ENCODE peak calls at places on chromosome 15, in ten cellular contexts. U, V, T, Z, A, D, N, J, P and O are unnamed samples. For H3K4me1, the result is how much of the 10 kb centered on the place peaks cover.

GRCh38 chr15:96535148-96535547 is 204.6 kb downstream of the NR2F2 start:
- DNase-seq in U (no peak), V (no peak), T (no peak), Z (no peak), A (no peak), D (no peak), N (no peak), J (no peak), P (no peak), O (no peak)

GRCh38 chr15:40952301-40952900 is 870 bp upstream of the CHAC1 start:
- DNase-seq in U (no peak), V (no peak), T (no peak), Z (peak), A (no peak), D (no peak), N (no peak), J (no peak), P (no peak), O (no peak)

GRCh38 chr15:99706557-99707303 is 26.5 kb downstream of the LYSMD4 start:
- DNase-seq in U (no peak), V (no peak), T (no peak), Z (no peak), A (no peak), D (no peak), N (no peak), J (no peak), P (no peak), O (no peak)

GRCh38 chr15:80272987-80273386 is 21.0 kb upstream of the CTXND1 start:
- DNase-seq in U (no peak), V (no peak), T (no peak), Z (no peak), A (no peak), D (no peak), N (no peak), J (no peak), P (no peak), O (no peak)

GRCh38 chr15:47300035-47300434 is 417.3 kb upstream of the SEMA6D start:
- DNase-seq in U (no peak), V (no peak), T (no peak), Z (no peak), A (no peak), D (no peak), N (no peak), J (no peak), P (no peak), O (no peak)

GRCh38 chr15:65927545-65927944 is 58.3 kb downstream of the RAB11A start:
- DNase-seq in U (no peak), V (no peak), T (no peak), Z (no peak), A (no peak), D (peak), N (no peak), J (no peak), P (no peak), O (no peak)

GRCh38 chr15:74322558-74323180 is 44.8 kb downstream of the CYP11A1 start:
- DNase-seq in U (peak), V (peak), T (peak), Z (peak), A (peak), D (peak), N (peak), J (peak), P (peak), O (no peak)

GRCh38 chr15:69092159-69092558 is 68.3 kb upstream of the GLCE start:
- DNase-seq in U (no peak), V (no peak), T (no peak), Z (no peak), A (no peak), D (peak), N (no peak), J (no peak), P (peak), O (no peak)

GRCh38 chr15:37016287-37016686 is 84.1 kb downstream of the MEIS2 start:
- DNase-seq in U (no peak), V (no peak), T (no peak), Z (no peak), A (peak), D (no peak), N (peak), J (no peak), P (no peak), O (peak)

GRCh38 chr15:68578960-68579935 is at the start of gene CORO2B:
- DNase-seq in U (peak), V (no peak), T (peak), Z (no peak), A (peak), D (peak), N (peak), J (peak), P (no peak), O (no peak)

GRCh38 chr15:60795889-60796288 is 316.9 kb upstream of the ICE2 start:
- DNase-seq in U (no peak), V (no peak), T (no peak), Z (no peak), A (no peak), D (no peak), N (no peak), J (no peak), P (no peak), O (no peak)

GRCh38 chr15:38671675-38672141 is 107.1 kb upstream of the RASGRP1 start:
- DNase-seq in U (no peak), V (no peak), T (no peak), Z (no peak), A (no peak), D (no peak), N (no peak), J (peak), P (no peak), O (no peak)

GRCh38 chr15:99502182-99502581 is 63.6 kb upstream of the MEF2A start:
- DNase-seq in U (no peak), V (no peak), T (no peak), Z (no peak), A (no peak), D (no peak), N (no peak), J (peak), P (no peak), O (no peak)

GRCh38 chr15:60038111-60038521 is 34.0 kb downstream of the FOXB1 start:
- DNase-seq in U (no peak), V (no peak), T (no peak), Z (no peak), A (no peak), D (no peak), N (no peak), J (no peak), P (no peak), O (no peak)

GRCh38 chr15:84669726-84670125 is 11.7 kb upstream of the NMB start:
- DNase-seq in U (no peak), V (no peak), T (no peak), Z (no peak), A (no peak), D (no peak), N (no peak), J (peak), P (no peak), O (no peak)

GRCh38 chr15:34616613-34617012 is 33.2 kb upstream of the GOLGA8B start:
- DNase-seq in U (peak), V (no peak), T (no peak), Z (no peak), A (no peak), D (peak), N (peak), J (no peak), P (peak), O (no peak)

GRCh38 chr15:96374494-96374893 is 44.0 kb downstream of the NR2F2 start:
- DNase-seq in U (no peak), V (no peak), T (no peak), Z (no peak), A (no peak), D (no peak), N (no peak), J (no peak), P (no peak), O (no peak)

GRCh38 chr15:77104155-77104554 is 33.2 kb upstream of the TSPAN3 start:
- DNase-seq in U (no peak), V (no peak), T (peak), Z (no peak), A (peak), D (no peak), N (peak), J (no peak), P (peak), O (no peak)

GRCh38 chr15:20341901-20342605 is 199.5 kb downstream of the GOLGA6L6 start:
- DNase-seq in U (peak), V (no peak), T (peak), Z (peak), A (peak), D (peak), N (peak), J (peak), P (peak), O (no peak)

GRCh38 chr15:90644946-90645725 is 72.0 kb upstream of the BLM start:
- DNase-seq in U (no peak), V (no peak), T (no peak), Z (no peak), A (no peak), D (no peak), N (no peak), J (peak), P (no peak), O (no peak)

GRCh38 chr15:31740203-31740602 is 290.1 kb upstream of the CHRNA7 start:
- DNase-seq in U (no peak), V (no peak), T (no peak), Z (no peak), A (no peak), D (peak), N (no peak), J (no peak), P (no peak), O (no peak)

GRCh38 chr15:70050447-70050846 is 47.3 kb downstream of the TLE3 start:
- DNase-seq in U (no peak), V (no peak), T (no peak), Z (no peak), A (peak), D (no peak), N (no peak), J (no peak), P (no peak), O (no peak)

GRCh38 chr15:87362531-87362930 is 894.0 kb downstream of the NTRK3 start:
- DNase-seq in U (no peak), V (no peak), T (no peak), Z (no peak), A (no peak), D (no peak), N (no peak), J (no peak), P (no peak), O (no peak)

GRCh38 chr15:91099616-91100560 is at the start of gene SV2B:
- DNase-seq in U (no peak), V (peak), T (peak), Z (peak), A (no peak), D (peak), N (peak), J (peak), P (peak), O (no peak)

GRCh38 chr15:22881739-22882440 is 43.4 kb downstream of the NIPA2 start:
- DNase-seq in U (no peak), V (no peak), T (no peak), Z (no peak), A (no peak), D (no peak), N (no peak), J (no peak), P (no peak), O (no peak)

GRCh38 chr15:36942248-36942827 is 158.0 kb downstream of the MEIS2 start:
- DNase-seq in U (no peak), V (no peak), T (no peak), Z (no peak), A (no peak), D (no peak), N (no peak), J (no peak), P (no peak), O (no peak)

GRCh38 chr15:70120109-70120508 is 22.4 kb upstream of the TLE3 start:
- DNase-seq in U (no peak), V (no peak), T (no peak), Z (no peak), A (no peak), D (no peak), N (no peak), J (no peak), P (no peak), O (no peak)

GRCh38 chr15:78989701-78990248 is 44.9 kb upstream of the CTSH start:
- DNase-seq in U (no peak), V (no peak), T (no peak), Z (peak), A (no peak), D (no peak), N (no peak), J (no peak), P (no peak), O (no peak)

GRCh38 chr15:91435108-91435507 is 335.1 kb downstream of the SV2B start:
- DNase-seq in U (no peak), V (no peak), T (no peak), Z (no peak), A (no peak), D (no peak), N (no peak), J (no peak), P (no peak), O (no peak)

GRCh38 chr15:36903922-36904479 is 196.3 kb downstream of the MEIS2 start:
- DNase-seq in U (no peak), V (no peak), T (no peak), Z (no peak), A (no peak), D (no peak), N (no peak), J (no peak), P (no peak), O (no peak)

GRCh38 chr15:31840849-31841476 is 189.4 kb upstream of the CHRNA7 start:
- DNase-seq in U (no peak), V (no peak), T (no peak), Z (no peak), A (no peak), D (no peak), N (peak), J (no peak), P (no peak), O (no peak)

GRCh38 chr15:48862705-48863104 is 15.2 kb upstream of the EID1 start:
- DNase-seq in U (no peak), V (no peak), T (no peak), Z (no peak), A (no peak), D (no peak), N (no peak), J (no peak), P (no peak), O (no peak)

GRCh38 chr15:90818251-90819210 is 49.9 kb upstream of the FURIN start:
- DNase-seq in U (peak), V (no peak), T (no peak), Z (peak), A (no peak), D (no peak), N (no peak), J (no peak), P (no peak), O (no peak)

GRCh38 chr15:64774556-64775523 is 549 bp downstream of the RBPMS2 start:
- DNase-seq in U (peak), V (no peak), T (no peak), Z (no peak), A (peak), D (peak), N (peak), J (peak), P (peak), O (no peak)

GRCh38 chr15:42102646-42103235 is 8.4 kb upstream of the PLA2G4D start:
- DNase-seq in U (no peak), V (no peak), T (no peak), Z (peak), A (no peak), D (no peak), N (no peak), J (no peak), P (peak), O (no peak)

GRCh38 chr15:22930782-22931484 is 49.2 kb downstream of the CYFIP1 start:
- DNase-seq in U (no peak), V (no peak), T (no peak), Z (peak), A (no peak), D (no peak), N (peak), J (no peak), P (no peak), O (no peak)

GRCh38 chr15:60844431-60845174 is 365.7 kb upstream of the ICE2 start:
- DNase-seq in U (no peak), V (peak), T (no peak), Z (no peak), A (no peak), D (no peak), N (no peak), J (peak), P (no peak), O (no peak)

DNA sequence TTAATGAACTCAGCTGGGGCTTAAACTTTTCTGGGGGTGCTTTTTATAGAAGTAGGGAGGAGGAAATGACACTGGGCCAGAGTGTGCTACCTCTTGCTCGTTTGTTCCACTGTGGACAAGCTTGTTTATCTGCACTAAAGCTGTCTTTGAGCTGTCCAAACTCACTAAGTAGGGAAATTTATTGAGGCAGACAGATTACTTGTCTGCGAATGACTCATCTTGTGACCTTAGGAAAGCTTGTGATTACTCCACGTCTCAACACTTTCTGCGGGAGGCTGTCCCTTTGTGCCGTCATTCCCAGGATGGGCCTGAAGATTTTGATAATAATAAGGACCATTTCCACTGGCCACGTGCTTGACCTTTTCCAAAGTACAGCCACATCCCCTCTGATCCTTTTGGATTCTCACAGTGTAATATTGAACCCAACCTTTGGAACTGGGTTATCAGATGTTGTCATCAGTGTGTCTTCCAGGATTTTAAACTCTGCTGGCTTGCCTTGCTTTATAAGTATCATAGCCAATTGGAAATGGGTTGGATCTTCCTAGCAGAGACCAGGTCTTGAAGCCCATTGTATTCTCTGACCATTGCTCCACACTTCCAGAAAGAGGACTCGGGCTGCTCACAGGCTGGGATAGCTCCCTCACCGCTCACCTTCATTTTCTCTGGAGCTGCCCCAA is 84.7 kb downstream of the AGBL1 start:
- DNase-seq in U (no peak), V (no peak), T (peak), Z (no peak), A (peak), D (no peak), N (no peak), J (no peak), P (no peak), O (no peak)
- H3K27ac ChIP-seq in U (no peak), V (no peak), T (no peak), Z (no peak), A (peak), D (no peak), N (peak), J (no peak), P (no peak), O (no peak)

GRCh38 chr15:98123297-98123696 is 162.8 kb downstream of the ARRDC4 start:
- DNase-seq in U (no peak), V (no peak), T (no peak), Z (no peak), A (no peak), D (no peak), N (no peak), J (no peak), P (no peak), O (no peak)
- H3K4me1 ChIP-seq in U (under half), V (under half), T (under half), Z (under half), A (under half), D (under half), N (under half), J (under half), P (under half), O (under half)

GRCh38 chr15:55222588-55222987 is 25.8 kb upstream of the RSL24D1 start:
- DNase-seq in U (no peak), V (no peak), T (no peak), Z (no peak), A (no peak), D (no peak), N (no peak), J (no peak), P (no peak), O (no peak)
- H3K27ac ChIP-seq in U (no peak), V (no peak), T (no peak), Z (peak), A (no peak), D (no peak), N (no peak), J (no peak), P (no peak), O (no peak)

DNA sequence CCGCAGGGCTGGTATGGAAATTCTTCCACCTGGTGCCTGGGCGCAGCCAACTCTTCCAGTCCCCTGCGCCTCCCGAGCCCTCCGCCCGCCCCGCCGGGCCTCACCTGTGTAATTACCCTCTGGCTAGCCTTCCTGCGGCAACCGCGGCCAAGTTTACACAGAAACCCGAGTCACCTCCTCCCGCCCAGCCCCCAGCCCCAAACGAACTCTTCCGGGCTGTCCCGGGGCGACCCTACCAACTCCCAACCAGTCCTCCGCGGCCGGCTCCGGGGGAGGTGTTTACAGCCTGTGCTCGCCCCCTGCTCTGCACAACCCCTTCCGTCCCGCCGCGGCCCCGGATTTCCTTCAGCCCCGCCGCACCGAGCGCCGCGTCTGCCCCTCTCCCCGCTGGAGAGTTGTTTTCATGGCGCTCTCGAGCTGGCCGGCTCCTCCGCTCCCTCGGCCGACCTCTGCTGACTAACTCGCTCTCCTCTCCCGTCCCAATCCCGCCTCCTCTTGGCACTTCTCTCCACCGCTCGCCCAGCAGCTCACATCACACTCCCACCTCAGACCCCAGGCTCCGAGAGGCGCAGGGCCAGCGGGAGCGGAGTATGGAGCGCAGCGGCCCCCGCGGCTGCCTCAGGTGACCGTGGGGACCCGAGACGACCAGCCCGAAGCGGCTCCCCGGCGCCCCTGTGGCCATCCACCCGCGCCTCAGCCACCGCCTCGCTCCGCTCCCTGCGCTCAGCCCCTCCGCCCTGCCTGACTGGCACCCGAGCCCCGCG is 538 bp downstream of the ATOSA start:
- DNase-seq in U (peak), V (peak), T (peak), Z (peak), A (peak), D (peak), N (peak), J (peak), P (peak), O (peak)
- H3K4me1 ChIP-seq in U (under half), V (half or more), T (under half), Z (half or more), A (under half), D (under half), N (half or more), J (under half), P (under half), O (under half)

GRCh38 chr15:101448336-101448735 is 41.2 kb downstream of the PCSK6 start:
- DNase-seq in U (no peak), V (no peak), T (no peak), Z (no peak), A (no peak), D (no peak), N (no peak), J (no peak), P (no peak), O (no peak)

GRCh38 chr15:101447561-101448071 is 41.9 kb downstream of the PCSK6 start:
- DNase-seq in U (no peak), V (no peak), T (no peak), Z (peak), A (no peak), D (no peak), N (no peak), J (no peak), P (no peak), O (no peak)

GRCh38 chr15:101445562-101446526 is 43.7 kb downstream of the PCSK6 start:
- DNase-seq in U (peak), V (no peak), T (no peak), Z (peak), A (no peak), D (peak), N (peak), J (no peak), P (peak), O (no peak)

GRCh38 chr15:101446527-101447167 is 42.9 kb downstream of the PCSK6 start:
- DNase-seq in U (no peak), V (no peak), T (no peak), Z (no peak), A (no peak), D (no peak), N (no peak), J (no peak), P (no peak), O (no peak)

GRCh38 chr15:101447168-101447533 is 42.4 kb downstream of the PCSK6 start:
- DNase-seq in U (no peak), V (no peak), T (no peak), Z (peak), A (no peak), D (no peak), N (no peak), J (no peak), P (no peak), O (no peak)
- H3K27ac ChIP-seq in U (peak), V (no peak), T (no peak), Z (peak), A (no peak), D (no peak), N (peak), J (no peak), P (peak), O (no peak)

GRCh38 chr15:27871078-27871695 is 227.9 kb downstream of the OCA2 start:
- DNase-seq in U (no peak), V (no peak), T (no peak), Z (no peak), A (no peak), D (no peak), N (no peak), J (no peak), P (no peak), O (no peak)

GRCh38 chr15:27867861-27868260 is 231.3 kb downstream of the OCA2 start:
- DNase-seq in U (no peak), V (no peak), T (no peak), Z (no peak), A (no peak), D (no peak), N (no peak), J (no peak), P (no peak), O (no peak)

GRCh38 chr15:27872355-27872754 is 226.8 kb downstream of the OCA2 start:
- DNase-seq in U (no peak), V (no peak), T (no peak), Z (no peak), A (no peak), D (no peak), N (no peak), J (no peak), P (no peak), O (no peak)

GRCh38 chr15:27868828-27869404 is 230.2 kb downstream of the OCA2 start:
- DNase-seq in U (no peak), V (no peak), T (no peak), Z (no peak), A (no peak), D (no peak), N (no peak), J (no peak), P (no peak), O (no peak)

GRCh38 chr15:27869697-27870281 is 229.3 kb downstream of the OCA2 start:
- DNase-seq in U (no peak), V (no peak), T (no peak), Z (no peak), A (no peak), D (no peak), N (no peak), J (no peak), P (no peak), O (no peak)
- H3K4me1 ChIP-seq in U (under half), V (under half), T (under half), Z (under half), A (under half), D (under half), N (under half), J (under half), P (under half), O (under half)